ENCODE peak calls at places on chromosomes 4 and X, in nine cellular contexts. H is GM23248, M is SK-N-SH, Y is GM23338, S is H9, F is neuronal stem cell, E is mammary epithelial cell, J is neural progenitor cell, B is IMR-90. I is an unnamed sample. For H3K4me1, the result is how much of the 10 kb centered on the place peaks cover.

GRCh38 chrX:110966839-110967238 is 129.2 kb upstream of the PAK3 start:
- DNase-seq in F (no peak), J (no peak), S (no peak), E (peak), M (no peak), B (no peak), Y (no peak), H (peak), I (no peak)

GRCh38 chrX:84340981-84341380 is 153.0 kb upstream of the RPS6KA6 start:
- DNase-seq in H (peak), F (no peak), S (no peak), M (no peak), J (no peak), E (peak), Y (no peak), B (peak), I (no peak)

GRCh38 chrX:24805201-24805600 is 111.5 kb downstream of the POLA1 start:
- DNase-seq in J (no peak), B (no peak), Y (no peak), H (no peak), F (no peak), M (no peak), E (no peak), S (no peak), I (no peak)

GRCh38 chr4:56907009-56907408 is 691 bp upstream of the REST start:
- DNase-seq in M (peak), S (peak), Y (peak), B (no peak), F (no peak), E (no peak), J (peak), H (no peak), I (no peak)

GRCh38 chr4:139655116-139655515 is 10.5 kb upstream of the MGST2 start:
- DNase-seq in S (no peak), J (peak), M (peak), H (peak), Y (no peak), B (peak), E (peak), F (no peak), I (peak)

GRCh38 chrX:30580641-30581040 is 3.1 kb upstream of the TASL start:
- DNase-seq in S (no peak), M (no peak), B (no peak), J (no peak), F (no peak), E (no peak), Y (no peak), H (no peak), I (no peak)

GRCh38 chrX:20218809-20219505 is 47.8 kb downstream of the RPS6KA3 start:
- DNase-seq in F (no peak), Y (peak), H (no peak), M (no peak), E (no peak), S (no peak), B (peak), J (peak), I (no peak)

GRCh38 chr4:119729815-119730643 is 101.4 kb upstream of the PDE5A start:
- DNase-seq in S (no peak), E (peak), M (peak), F (no peak), B (peak), J (no peak), H (peak), Y (no peak), I (no peak)

GRCh38 chr4:155666701-155667537 is at the start of gene GUCY1A1:
- DNase-seq in Y (peak), B (no peak), H (peak), M (peak), F (peak), S (peak), J (peak), E (peak), I (peak)

GRCh38 chr4:82139287-82139686 is 234.5 kb downstream of the HNRNPD start:
- DNase-seq in H (no peak), M (no peak), J (no peak), S (no peak), Y (no peak), F (no peak), E (no peak), B (no peak), I (no peak)

GRCh38 chrX:56382278-56382677 is 150.1 kb downstream of the KLF8 start:
- DNase-seq in Y (no peak), E (no peak), H (no peak), S (no peak), B (no peak), M (no peak), J (no peak), F (no peak), I (no peak)

GRCh38 chr4:99461623-99462401 is 26.7 kb upstream of the ADH7 start:
- DNase-seq in H (no peak), E (no peak), F (no peak), B (no peak), S (no peak), M (no peak), J (no peak), Y (no peak), I (no peak)

GRCh38 chrX:72304877-72305276 is 837 bp downstream of the CITED1 start:
- DNase-seq in M (peak), B (no peak), J (peak), S (no peak), Y (peak), H (peak), E (no peak), F (peak), I (no peak)

GRCh38 chr4:146638801-146639351 is at the start of gene POU4F2:
- DNase-seq in E (no peak), J (peak), B (no peak), S (peak), M (peak), H (peak), Y (peak), F (no peak), I (no peak)

GRCh38 chr4:67776746-67777145 is 22.6 kb upstream of the GNRHR start:
- DNase-seq in M (no peak), J (no peak), F (no peak), Y (peak), B (no peak), S (peak), H (no peak), E (no peak), I (no peak)

GRCh38 chr4:99507762-99508161 is 3.1 kb upstream of the C4orf17 start:
- DNase-seq in E (peak), Y (no peak), H (no peak), J (no peak), M (no peak), B (no peak), F (no peak), S (no peak), I (peak)

GRCh38 chrX:110442631-110443030 is 84.0 kb downstream of the RTL9 start:
- DNase-seq in H (peak), B (peak), F (no peak), Y (peak), M (peak), J (peak), E (peak), S (peak), I (peak)

GRCh38 chr4:146342600-146343192 is 128.4 kb downstream of the REELD1 start:
- DNase-seq in S (no peak), J (peak), M (peak), E (no peak), F (no peak), Y (peak), B (peak), H (peak), I (peak)

GRCh38 chr4:188691811-188692210 is 552.6 kb downstream of the TRIML1 start:
- DNase-seq in E (no peak), F (no peak), B (peak), H (peak), M (no peak), Y (no peak), J (no peak), S (no peak), I (no peak)

GRCh38 chr4:181677621-181678020 is 565.6 kb upstream of the TENM3 start:
- DNase-seq in H (no peak), Y (no peak), J (no peak), B (no peak), E (no peak), S (no peak), M (no peak), F (no peak), I (no peak)

GRCh38 chrX:97294016-97294415 is 410.3 kb downstream of the RPA4 start:
- DNase-seq in F (no peak), S (no peak), E (no peak), B (no peak), M (no peak), H (no peak), J (no peak), Y (no peak), I (no peak)

GRCh38 chr4:123025398-123025797 is 103.0 kb upstream of the NUDT6 start:
- DNase-seq in H (no peak), M (no peak), B (no peak), F (no peak), E (no peak), J (no peak), S (no peak), Y (no peak), I (no peak)

GRCh38 chr4:23789765-23790164 is 100.1 kb downstream of the PPARGC1A start:
- DNase-seq in B (peak), H (peak), Y (no peak), E (no peak), J (no peak), F (no peak), M (no peak), S (no peak), I (no peak)

GRCh38 chr4:5051210-5051691 is at the start of gene STK32B:
- DNase-seq in Y (peak), F (peak), S (peak), B (peak), E (peak), H (peak), M (peak), J (peak), I (peak)

GRCh38 chrX:2677764-2678163 is 13.3 kb upstream of the CD99 start:
- DNase-seq in S (peak), F (no peak), J (no peak), E (peak), Y (no peak), B (peak), M (no peak), H (peak), I (no peak)
- H3K27ac ChIP-seq in S (no peak), F (no peak), J (no peak), E (no peak), Y (no peak), B (peak), M (peak), H (peak), I (no peak)

DNA sequence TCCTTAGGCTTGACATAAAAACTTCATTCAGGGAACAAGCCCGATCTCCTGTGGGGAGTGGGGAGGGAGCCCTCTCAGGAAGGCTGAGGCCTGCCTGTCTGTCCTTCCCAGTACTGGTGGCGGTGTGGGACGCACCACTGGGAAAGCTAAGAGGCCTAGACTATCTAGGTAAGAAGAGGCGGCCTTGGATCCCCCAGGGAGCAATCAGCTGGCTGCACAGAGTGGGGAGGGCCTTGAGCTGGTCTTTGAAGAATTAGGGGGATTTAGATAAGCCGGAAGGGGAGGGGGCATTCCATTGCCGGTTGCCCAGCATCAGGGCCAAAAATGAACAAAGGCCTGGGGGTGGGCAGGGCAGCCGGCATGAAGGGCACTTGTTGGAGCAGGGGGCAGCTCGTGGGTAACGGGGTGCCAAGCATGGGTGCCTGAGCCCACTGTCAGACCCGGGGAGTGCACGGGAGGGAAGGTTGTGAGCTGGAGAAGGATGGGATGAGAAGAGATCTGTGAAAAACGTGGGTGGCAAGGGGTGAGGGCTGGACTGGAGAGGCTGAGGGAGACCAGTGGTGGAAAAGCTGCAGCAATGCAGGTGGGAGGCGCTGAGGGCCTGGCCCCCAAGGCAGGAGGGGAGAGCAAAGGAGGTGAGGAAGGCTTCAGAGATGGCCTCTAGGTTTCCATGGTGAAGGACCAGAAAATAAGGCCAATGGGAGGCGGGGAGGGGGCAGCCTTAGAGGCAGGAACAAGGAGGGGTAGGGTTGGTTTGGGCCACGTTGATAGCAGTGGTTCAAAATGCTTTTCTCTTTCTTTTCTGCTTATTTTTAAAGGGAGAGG is 8.5 kb downstream of the KLF3 start:
- DNase-seq in J (peak), M (peak), S (peak), Y (no peak), F (peak), B (no peak), H (no peak), E (no peak), I (no peak)
- H3K4me1 ChIP-seq in J (half or more), M (half or more), S (under half), Y (half or more), F (half or more), B (under half), H (half or more), E (half or more), I (under half)

DNA sequence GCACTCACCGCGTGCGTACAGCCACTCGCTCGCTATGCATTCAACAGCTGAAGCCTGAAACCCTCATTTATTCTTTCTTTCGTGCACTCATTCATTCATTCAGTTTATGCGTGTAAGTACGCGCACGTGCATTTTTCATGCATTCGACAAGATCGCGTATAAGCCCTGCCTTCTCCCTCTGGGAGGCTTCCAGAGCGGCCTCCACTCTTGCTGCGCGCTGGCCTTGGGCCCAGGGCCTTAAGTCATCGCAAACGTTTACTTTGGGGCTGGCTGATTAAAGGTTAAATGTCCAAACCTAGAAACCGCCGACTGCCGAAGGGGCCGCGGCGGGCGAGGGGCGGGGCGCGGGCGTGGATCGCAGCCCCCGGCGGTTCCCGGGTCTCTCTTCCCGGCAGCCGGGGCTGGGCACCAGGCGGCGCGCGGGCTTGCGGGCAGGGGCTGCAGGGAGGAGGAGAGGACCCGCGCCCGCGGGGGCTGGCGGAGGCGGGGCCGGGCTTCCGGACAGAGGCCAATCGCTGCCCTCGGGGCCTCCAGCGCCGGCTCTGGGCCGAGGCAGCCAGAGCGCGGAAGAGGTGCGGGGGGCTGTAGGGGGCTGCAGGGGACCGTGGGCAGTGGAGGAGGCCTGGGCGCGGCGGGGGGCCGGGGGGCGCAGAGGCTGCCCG is at the start of gene GYG2:
- DNase-seq in S (peak), M (peak), J (peak), H (peak), E (no peak), Y (peak), B (peak), F (peak), I (no peak)
- H2AFZ ChIP-seq in S (no peak), M (no peak), J (peak), H (no peak), E (no peak), Y (no peak), B (peak), F (peak), I (no peak)

DNA sequence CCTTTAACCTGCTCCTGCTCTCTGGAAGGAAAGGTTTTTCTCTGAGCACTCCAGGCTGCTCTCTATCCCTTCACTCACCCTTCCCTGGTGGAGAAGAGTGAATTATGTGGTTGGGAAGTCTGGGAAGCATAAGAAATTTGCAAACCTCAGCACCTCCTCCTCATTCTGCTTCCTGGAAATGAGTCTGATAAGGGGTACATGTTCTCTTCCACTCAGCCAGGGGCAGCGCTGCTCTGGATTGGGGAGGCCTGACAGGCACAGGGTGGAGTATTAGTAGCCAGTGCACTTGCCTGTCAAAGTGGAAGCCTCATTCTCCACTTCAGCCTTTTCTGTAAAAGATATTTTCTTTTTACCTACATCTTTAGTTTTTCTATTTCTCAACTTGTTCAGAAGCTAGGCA is 15.5 kb downstream of the ADAMTS3 start:
- DNase-seq in B (no peak), H (no peak), F (no peak), J (no peak), M (no peak), E (no peak), S (no peak), Y (no peak), I (no peak)
- H3K27ac ChIP-seq in B (no peak), H (no peak), F (no peak), J (no peak), M (no peak), E (no peak), S (no peak), Y (no peak), I (no peak)

GRCh38 chr4:186819357-186820086 is 95.9 kb upstream of the FAT1 start:
- DNase-seq in B (no peak), M (no peak), F (no peak), S (no peak), J (no peak), Y (no peak), E (no peak), H (no peak), I (no peak)
- H3K4me1 ChIP-seq in B (under half), M (under half), F (under half), S (under half), J (under half), Y (under half), E (under half), H (under half), I (under half)

GRCh38 chrX:69286546-69286906 is 121.3 kb upstream of the PJA1 start:
- DNase-seq in E (no peak), J (no peak), B (no peak), F (no peak), Y (no peak), M (no peak), H (no peak), S (no peak), I (no peak)
- H2AFZ ChIP-seq in E (no peak), J (no peak), B (no peak), F (peak), Y (no peak), M (no peak), H (no peak), S (no peak), I (peak)

GRCh38 chr4:168637872-168638756 is 141.3 kb downstream of the PALLD start:
- DNase-seq in Y (no peak), F (no peak), B (peak), J (no peak), E (no peak), S (no peak), M (no peak), H (peak), I (no peak)
- H3K27ac ChIP-seq in Y (no peak), F (no peak), B (peak), J (no peak), E (no peak), S (no peak), M (peak), H (no peak), I (no peak)

GRCh38 chrX:38799995-38800394 is 1.3 kb upstream of the MID1IP1 start:
- DNase-seq in Y (no peak), S (no peak), F (no peak), B (no peak), J (no peak), H (no peak), M (no peak), E (no peak), I (no peak)
- H3K4me1 ChIP-seq in Y (under half), S (under half), F (under half), B (under half), J (under half), H (under half), M (under half), E (under half), I (under half)

GRCh38 chr4:153419673-153420278 is 46.4 kb upstream of the TMEM131L start:
- DNase-seq in H (no peak), J (no peak), F (no peak), Y (no peak), E (no peak), M (no peak), S (no peak), B (no peak), I (no peak)
- H2AFZ ChIP-seq in H (no peak), J (no peak), F (no peak), Y (no peak), E (no peak), M (no peak), S (no peak), B (no peak), I (no peak)

DNA sequence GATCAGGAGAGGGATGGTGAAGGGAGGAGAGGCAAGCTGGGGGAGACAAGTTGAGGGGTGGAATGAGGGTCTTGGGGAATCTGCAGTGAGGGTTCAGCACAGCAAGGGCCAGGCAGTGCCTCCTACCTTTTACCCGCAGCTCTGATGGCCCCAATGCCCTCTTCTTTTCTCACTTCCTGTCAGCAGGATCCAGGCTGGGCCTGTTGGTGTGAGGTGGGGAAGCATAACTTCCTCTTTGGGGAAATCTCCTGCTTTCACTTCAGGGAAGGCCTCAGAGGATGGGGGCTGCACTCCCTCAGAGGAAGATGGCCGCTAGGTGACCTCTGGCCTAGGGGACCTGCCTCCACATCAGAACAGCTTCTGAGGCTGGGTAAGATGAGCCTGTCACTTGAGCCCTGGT is 36.5 kb downstream of the EFNB1 start:
- DNase-seq in S (no peak), H (no peak), F (no peak), Y (no peak), E (no peak), B (no peak), M (no peak), J (no peak), I (no peak)
- H3K27ac ChIP-seq in S (no peak), H (no peak), F (no peak), Y (no peak), E (no peak), B (no peak), M (no peak), J (no peak), I (no peak)